ENCODE peak calls at places on chromosomes 2 and 18, in six cellular contexts. R is HL-60, C is A549, H is K562, A is heart right ventricle, P is PC-9. G is an unnamed sample.

GRCh38 chr2:45793564-45793963 is 142.1 kb downstream of the PRKCE start:
- DNase-seq in H (no peak), C (no peak), A (no peak), R (no peak), P (no peak), G (no peak)

GRCh38 chr2:224407241-224407680 is 5.4 kb upstream of the FAM124B start:
- DNase-seq in C (no peak), H (no peak), R (no peak), P (no peak), A (peak), G (no peak)

GRCh38 chr2:215577356-215577755 is 141.5 kb upstream of the FN1 start:
- DNase-seq in C (peak), P (no peak), A (no peak), H (no peak), R (no peak), G (no peak)

GRCh38 chr2:66688951-66689350 is 254.0 kb downstream of the MEIS1 start:
- DNase-seq in A (no peak), C (no peak), P (no peak), R (no peak), H (no peak), G (no peak)

GRCh38 chr2:189441709-189442074 is 418 bp downstream of the WDR75 start:
- DNase-seq in R (no peak), P (no peak), H (no peak), C (no peak), A (no peak), G (no peak)

GRCh38 chr2:108933691-108934117 is 55.3 kb downstream of the EDAR start:
- DNase-seq in H (peak), A (peak), C (no peak), P (no peak), R (no peak), G (no peak)

GRCh38 chr2:160042054-160042453 is 20.4 kb downstream of the PLA2R1 start:
- DNase-seq in P (no peak), C (no peak), A (no peak), H (no peak), R (no peak), G (no peak)

GRCh38 chr2:152615177-152615576 is 102.1 kb downstream of the PRPF40A start:
- DNase-seq in H (no peak), C (no peak), A (no peak), P (no peak), R (no peak), G (no peak)

GRCh38 chr18:50093366-50093765 is 101.6 kb downstream of the MYO5B start:
- DNase-seq in H (no peak), A (no peak), R (no peak), C (no peak), P (no peak), G (no peak)

GRCh38 chr18:35634376-35634775 is 52.8 kb downstream of the GALNT1 start:
- DNase-seq in A (no peak), C (no peak), H (no peak), P (no peak), R (no peak), G (no peak)

GRCh38 chr2:221350621-221351020 is 221.5 kb downstream of the EPHA4 start:
- DNase-seq in H (no peak), A (no peak), C (no peak), P (no peak), R (no peak), G (no peak)

GRCh38 chr2:212941361-212941760 is 210.1 kb downstream of the IKZF2 start:
- DNase-seq in R (no peak), A (no peak), H (no peak), P (no peak), C (no peak), G (no peak)

GRCh38 chr18:56488739-56489138 is 149.7 kb downstream of the TXNL1 start:
- DNase-seq in P (no peak), C (no peak), R (peak), H (no peak), A (no peak), G (no peak)

GRCh38 chr2:151922845-151923666 is 94.8 kb upstream of the ARL5A start:
- DNase-seq in R (peak), P (peak), H (no peak), A (peak), C (peak), G (no peak)

GRCh38 chr2:163887182-163887581 is 151.4 kb upstream of the FIGN start:
- DNase-seq in R (no peak), H (no peak), A (no peak), P (no peak), C (no peak), G (no peak)

GRCh38 chr18:13449651-13450050 is 231.1 kb downstream of the LDLRAD4 start:
- DNase-seq in R (no peak), A (no peak), P (no peak), C (no peak), H (no peak), G (no peak)

GRCh38 chr18:13447621-13448020 is 229.1 kb downstream of the LDLRAD4 start:
- DNase-seq in P (no peak), H (no peak), R (no peak), A (no peak), C (peak), G (no peak)

GRCh38 chr18:13446581-13447470 is 228.3 kb downstream of the LDLRAD4 start:
- DNase-seq in A (no peak), H (no peak), R (no peak), C (peak), P (no peak), G (no peak)

GRCh38 chr18:13446024-13446423 is 227.5 kb downstream of the LDLRAD4 start:
- DNase-seq in R (no peak), H (no peak), P (no peak), A (no peak), C (peak), G (no peak)

GRCh38 chr18:13448028-13448795 is 229.7 kb downstream of the LDLRAD4 start:
- DNase-seq in R (no peak), H (no peak), C (no peak), A (no peak), P (no peak), G (no peak)
- H3K27ac ChIP-seq in R (no peak), H (no peak), C (peak), A (no peak), P (no peak), G (no peak)

GRCh38 chr2:181589779-181590178 is 67.1 kb downstream of the CERKL start:
- DNase-seq in A (no peak), R (no peak), C (no peak), P (peak), H (no peak), G (no peak)

GRCh38 chr2:181588546-181588945 is 68.4 kb downstream of the CERKL start:
- DNase-seq in H (no peak), R (no peak), C (no peak), A (no peak), P (no peak), G (no peak)

GRCh38 chr2:181581534-181581933 is 75.4 kb downstream of the CERKL start:
- DNase-seq in H (no peak), R (no peak), P (no peak), C (no peak), A (no peak), G (no peak)

GRCh38 chr2:181585732-181586131 is 71.2 kb downstream of the CERKL start:
- DNase-seq in A (no peak), P (no peak), C (no peak), R (no peak), H (no peak), G (no peak)

GRCh38 chr2:181586569-181587076 is 70.3 kb downstream of the CERKL start:
- DNase-seq in C (peak), P (no peak), H (no peak), A (no peak), R (no peak), G (no peak)
- H3K27ac ChIP-seq in C (peak), P (no peak), H (no peak), A (no peak), R (no peak), G (no peak)

DNA sequence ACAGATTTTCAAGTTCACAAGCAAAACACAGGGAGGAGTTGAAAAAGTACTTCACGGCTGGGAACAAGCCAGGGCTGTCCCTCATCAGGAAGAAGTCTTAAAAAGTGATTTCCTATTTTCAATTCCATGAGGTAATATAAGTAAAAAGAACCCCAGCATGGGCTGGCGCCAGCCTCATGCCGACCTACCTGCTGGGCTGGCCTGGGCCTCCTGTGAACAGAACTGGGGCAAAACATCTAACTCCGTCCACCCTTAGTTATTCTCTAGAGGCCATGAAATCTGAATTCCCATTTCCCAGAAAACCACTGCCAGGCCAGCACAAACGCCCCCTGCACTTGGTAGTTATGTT is 68.9 kb downstream of the POLR1A start:
- DNase-seq in R (no peak), A (peak), C (no peak), P (no peak), H (no peak), G (no peak)
- H3K27ac ChIP-seq in R (peak), A (peak), C (no peak), P (no peak), H (no peak), G (peak)

DNA sequence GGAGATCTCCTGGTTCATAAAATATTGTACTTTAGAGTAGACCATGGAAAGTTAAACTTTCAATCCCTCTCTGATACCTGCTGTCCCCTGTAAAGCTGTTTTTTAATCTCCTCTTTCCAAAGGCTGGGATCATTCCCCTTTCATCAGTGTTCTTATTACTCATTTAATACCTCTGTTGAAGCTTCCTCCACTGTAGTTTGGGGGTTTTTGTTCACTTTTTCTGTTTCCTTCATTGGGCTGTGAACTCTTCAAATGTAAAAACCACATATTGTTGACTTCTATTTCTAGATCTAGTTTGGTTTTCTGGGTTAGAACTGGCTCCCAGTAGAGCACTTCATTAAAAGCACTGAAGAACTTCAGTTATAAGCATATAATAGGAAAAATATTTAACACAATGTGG is 598.1 kb downstream of the RNF144A start:
- DNase-seq in H (no peak), P (no peak), A (no peak), R (no peak), C (no peak), G (no peak)
- H3K27ac ChIP-seq in H (no peak), P (no peak), A (no peak), R (no peak), C (no peak), G (no peak)

GRCh38 chr2:134359367-134360081 is 105.7 kb downstream of the MGAT5 start:
- DNase-seq in H (no peak), P (no peak), R (no peak), C (no peak), A (no peak), G (no peak)
- H3K27ac ChIP-seq in H (no peak), P (no peak), R (no peak), C (no peak), A (peak), G (no peak)

GRCh38 chr2:227407601-227408089 is 19.9 kb upstream of the SCYGR1 start:
- DNase-seq in R (peak), A (peak), C (peak), H (no peak), P (peak), G (no peak)
- H3K27ac ChIP-seq in R (no peak), A (no peak), C (peak), H (no peak), P (peak), G (no peak)

GRCh38 chr18:13369353-13369752 is 150.8 kb downstream of the LDLRAD4 start:
- DNase-seq in C (no peak), R (no peak), A (no peak), H (no peak), P (no peak), G (no peak)

GRCh38 chr18:13368080-13368813 is 149.7 kb downstream of the LDLRAD4 start:
- DNase-seq in P (no peak), A (no peak), H (no peak), R (no peak), C (no peak), G (no peak)

GRCh38 chr18:13366131-13366530 is 147.6 kb downstream of the LDLRAD4 start:
- DNase-seq in R (no peak), P (no peak), A (no peak), C (no peak), H (no peak), G (no peak)

GRCh38 chr18:13366541-13366940 is 148.0 kb downstream of the LDLRAD4 start:
- DNase-seq in A (no peak), P (no peak), R (no peak), H (no peak), C (no peak), G (no peak)

GRCh38 chr18:13366977-13367892 is 148.7 kb downstream of the LDLRAD4 start:
- DNase-seq in R (no peak), A (no peak), H (no peak), P (no peak), C (no peak), G (no peak)
- H3K27ac ChIP-seq in R (no peak), A (no peak), H (no peak), P (no peak), C (no peak), G (no peak)